ENCODE peak calls at places on chromosomes 3 and 15, in eight cellular contexts. W is RWPE2; D is GM10248; V is CD8-positive, alpha-beta T cell; B is endothelial cell; Q is endodermal cell; O is pancreas; U is GM12865. X is an unnamed sample.

GRCh38 chr3:43378066-43378935 is 92.0 kb downstream of the SNRK start:
- DNase-seq in O (no peak), D (peak; percentile 76), Q (peak; percentile 85), U (peak; percentile 71), W (no peak), V (peak; percentile 78), B (no peak), X (peak; percentile 38)

GRCh38 chr3:87595798-87596197 is 319.4 kb upstream of the POU1F1 start:
- DNase-seq in V (no peak), B (no peak), Q (no peak), U (no peak), O (no peak), D (no peak), W (no peak), X (no peak)

GRCh38 chr3:142150271-142150670 is 927 bp upstream of the TFDP2 start:
- DNase-seq in O (no peak), D (no peak), B (no peak), W (no peak), V (no peak), U (no peak), Q (peak; percentile 42), X (no peak)

GRCh38 chr3:11544413-11545181 is 99.1 kb downstream of the VGLL4 start:
- DNase-seq in B (no peak), D (no peak), V (no peak), O (no peak), Q (peak; percentile 65), W (peak; percentile 49), U (no peak), X (no peak)

GRCh38 chr15:74642328-74642723 is 26.7 kb downstream of the CLK3 start:
- DNase-seq in U (no peak), B (no peak), V (no peak), O (no peak), D (no peak), Q (no peak), W (no peak), X (no peak)

GRCh38 chr15:80423215-80423614 is 19.0 kb downstream of the ARNT2 start:
- DNase-seq in B (no peak), Q (no peak), D (no peak), O (no peak), W (no peak), U (no peak), V (no peak), X (no peak)

GRCh38 chr3:57383421-57383820 is 90.9 kb upstream of the ASB14 start:
- DNase-seq in O (no peak), D (no peak), Q (no peak), B (no peak), V (no peak), U (no peak), W (no peak), X (no peak)

GRCh38 chr3:170792511-170792910 is 77.5 kb downstream of the RPL22L1 start:
- DNase-seq in V (no peak), Q (no peak), D (no peak), W (no peak), B (no peak), U (no peak), O (no peak), X (no peak)

GRCh38 chr3:60274646-60275045 is 976.6 kb downstream of the FHIT start:
- DNase-seq in Q (no peak), O (no peak), D (no peak), W (no peak), V (no peak), U (no peak), B (no peak), X (no peak)

GRCh38 chr3:40258064-40258463 is 51.4 kb upstream of the EIF1B start:
- DNase-seq in U (no peak), V (no peak), W (no peak), Q (no peak), B (no peak), O (no peak), D (no peak), X (no peak)

GRCh38 chr3:77042892-77043291 is 3.0 kb downstream of the ROBO2 start:
- DNase-seq in B (no peak), Q (no peak), D (no peak), U (no peak), O (no peak), W (no peak), V (no peak), X (no peak)
- TF ChIP-seq CTCF in B (no peak), Q (peak; percentile 65), D (no peak), U (no peak), O (no peak), W (peak; percentile 45), V (no peak), X (peak; percentile 26)

GRCh38 chr3:48361928-48362327 is 10.1 kb upstream of the FBXW12 start:
- DNase-seq in B (no peak), U (no peak), W (no peak), V (no peak), O (no peak), D (no peak), Q (no peak), X (no peak)

GRCh38 chr3:48352546-48352945 is 19.1 kb upstream of the SPINK8 start:
- DNase-seq in W (no peak), B (no peak), D (no peak), U (no peak), O (no peak), V (no peak), Q (no peak), X (no peak)

GRCh38 chr3:48356419-48356818 is 15.6 kb upstream of the FBXW12 start:
- DNase-seq in Q (no peak), W (no peak), U (no peak), O (no peak), B (no peak), D (no peak), V (no peak), X (no peak)
- TF ChIP-seq CTCF in Q (no peak), W (no peak), U (no peak), O (no peak), B (no peak), D (no peak), V (no peak), X (no peak)

GRCh38 chr3:6779140-6779539 is 81.8 kb upstream of the GRM7 start:
- DNase-seq in D (no peak), O (no peak), Q (peak; percentile 51), V (no peak), W (no peak), U (peak; percentile 14), B (no peak), X (no peak)
- TF ChIP-seq CTCF in D (no peak), O (no peak), Q (peak; percentile 55), V (no peak), W (no peak), U (peak; percentile 11), B (no peak), X (no peak)

DNA sequence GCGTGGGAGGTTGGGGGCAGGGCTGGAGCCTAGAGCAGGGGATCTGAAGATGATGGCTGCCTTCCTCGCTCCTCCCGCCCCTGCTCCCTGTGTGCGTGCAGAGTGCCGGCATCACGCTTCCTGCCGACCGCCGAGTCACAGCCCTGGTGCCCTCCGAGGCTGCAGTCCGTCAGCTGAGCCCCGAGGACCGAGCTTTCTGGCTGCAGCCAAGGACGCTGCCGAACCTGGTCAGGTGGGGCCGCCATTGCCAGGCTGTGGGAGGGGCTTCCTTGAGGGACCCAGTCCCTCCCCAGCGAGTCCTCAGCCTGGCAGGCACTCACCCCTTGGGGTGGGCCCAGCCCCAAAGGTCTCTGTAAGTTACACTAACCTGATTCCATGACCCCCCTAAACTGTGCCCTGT is 17.6 kb downstream of the STAB1 start:
- DNase-seq in D (no peak), Q (no peak), B (no peak), W (no peak), U (no peak), O (no peak), V (no peak), X (no peak)
- TF ChIP-seq CTCF in D (no peak), Q (no peak), B (no peak), W (no peak), U (no peak), O (no peak), V (no peak), X (no peak)

DNA sequence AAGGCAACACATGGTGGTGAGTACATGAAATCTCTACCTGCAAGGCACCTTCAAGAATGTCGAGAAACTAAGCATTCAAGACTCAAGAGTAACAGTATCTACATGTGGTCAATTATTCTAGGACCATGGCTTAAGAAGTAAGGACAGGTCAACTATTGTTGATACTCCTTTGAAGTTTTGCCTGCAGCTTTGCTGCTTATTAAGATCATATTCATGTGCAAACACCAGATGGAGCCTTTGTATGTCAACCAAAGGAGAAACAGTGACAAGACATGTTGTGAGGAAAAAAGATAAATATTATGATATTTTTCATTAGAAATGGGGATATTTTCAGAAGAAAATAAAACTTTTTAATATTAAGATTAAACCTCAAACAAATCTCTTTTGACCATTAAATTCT is 52.3 kb upstream of the FGF7 start:
- DNase-seq in Q (no peak), B (no peak), O (no peak), U (peak; percentile 10), W (no peak), D (no peak), V (no peak), X (no peak)
- TF ChIP-seq CTCF in Q (no peak), B (no peak), O (no peak), U (peak; percentile 7), W (peak; percentile 71), D (no peak), V (no peak), X (no peak)

DNA sequence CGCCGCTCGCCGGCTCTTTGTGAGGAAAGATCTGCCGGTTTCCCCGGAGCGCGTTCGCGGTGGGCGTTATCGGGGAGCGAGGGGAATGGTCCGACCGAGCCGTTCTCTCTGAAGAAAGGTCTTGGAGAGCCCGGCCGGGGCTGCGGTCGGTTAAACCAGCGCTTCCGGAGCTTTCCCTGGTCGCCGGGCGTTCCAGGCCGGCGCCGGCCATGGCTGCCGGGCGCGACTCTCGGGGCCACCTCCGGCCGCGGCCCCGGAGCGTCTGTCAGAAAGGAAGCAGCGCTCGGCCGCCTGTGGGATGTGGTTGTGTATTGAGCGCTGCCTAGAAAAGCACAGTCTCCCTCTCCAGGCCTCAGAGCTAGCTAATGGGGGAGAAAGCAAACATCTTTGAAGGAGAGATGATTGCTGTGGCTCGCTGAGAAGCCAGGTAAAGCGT is 731 bp downstream of the FYTTD1 start:
- DNase-seq in U (peak; percentile 88), O (peak; percentile 80), D (peak; percentile 75), Q (peak; percentile 88), V (peak; percentile 57), W (peak; percentile 67), B (peak; percentile 70), X (peak; percentile 66)
- TF ChIP-seq CTCF in U (no peak), O (no peak), D (no peak), Q (peak; percentile 11), V (peak; percentile 9), W (no peak), B (no peak), X (no peak)